ENCODE peak calls at places on chromosomes 13 and 19, in four cellular contexts. B, Z, S and M are unnamed samples.

GRCh38 chr19:33558846-33559245 is 37.3 kb upstream of the PEPD start:
- DNase-seq in B (no peak), Z (no peak), S (no peak), M (no peak)

GRCh38 chr19:28727133-28727834 is 485.7 kb downstream of the UQCRFS1 start:
- DNase-seq in B (no peak), Z (peak), S (no peak), M (no peak)

GRCh38 chr19:378706-379105 is 30.2 kb downstream of the C2CD4C start:
- DNase-seq in B (no peak), Z (no peak), S (no peak), M (no peak)

GRCh38 chr19:47714339-47714738 is 1.1 kb downstream of the EHD2 start:
- DNase-seq in B (no peak), Z (no peak), S (no peak), M (no peak)

GRCh38 chr13:80979035-80979641 is 638.2 kb upstream of the SPRY2 start:
- DNase-seq in B (peak), Z (peak), S (no peak), M (peak)

GRCh38 chr13:41231786-41232185 is 31.6 kb downstream of the MTRF1 start:
- DNase-seq in B (no peak), Z (no peak), S (no peak), M (no peak)

GRCh38 chr13:98289339-98289935 is 112.4 kb upstream of the RNF113B start:
- DNase-seq in B (no peak), Z (no peak), S (no peak), M (no peak)

GRCh38 chr13:79810671-79811070 is 329.7 kb downstream of the NDFIP2 start:
- DNase-seq in B (no peak), Z (peak), S (no peak), M (no peak)

GRCh38 chr19:18780631-18781030 is 10.5 kb downstream of the COMP start:
- DNase-seq in B (no peak), Z (no peak), S (no peak), M (no peak)

GRCh38 chr13:99307648-99308339 is 595 bp upstream of the GPR183 start:
- DNase-seq in B (peak), Z (peak), S (no peak), M (no peak)

GRCh38 chr13:41054212-41054877 is 7.0 kb upstream of the WBP4 start:
- DNase-seq in B (peak), Z (peak), S (no peak), M (no peak)

GRCh38 chr19:49895566-49896297 is 955 bp downstream of the IL4I1 start:
- DNase-seq in B (no peak), Z (no peak), S (no peak), M (no peak)

GRCh38 chr13:113815151-113816058 is 48.5 kb downstream of the GAS6 start:
- DNase-seq in B (peak), Z (no peak), S (no peak), M (no peak)

GRCh38 chr13:28337196-28338045 is 157.5 kb downstream of the FLT1 start:
- DNase-seq in B (no peak), Z (peak), S (no peak), M (no peak)

GRCh38 chr19:54196514-54196913 is 4.1 kb upstream of the RPS9 start:
- DNase-seq in B (no peak), Z (no peak), S (no peak), M (no peak)

GRCh38 chr19:12784871-12785430 is 6.3 kb upstream of the JUNB start:
- DNase-seq in B (peak), Z (no peak), S (no peak), M (no peak)

GRCh38 chr19:1251233-1251502 is 2.8 kb downstream of the MIDN start:
- DNase-seq in B (no peak), Z (no peak), S (no peak), M (peak)

GRCh38 chr13:82010780-82011179 is 1669.9 kb upstream of the SPRY2 start:
- DNase-seq in B (no peak), Z (no peak), S (no peak), M (no peak)

GRCh38 chr19:55620951-55621672 is 3.3 kb downstream of the ZNF784 start:
- DNase-seq in B (no peak), Z (no peak), S (no peak), M (no peak)

GRCh38 chr19:38061294-38061693 is 154.3 kb downstream of the SIPA1L3 start:
- DNase-seq in B (no peak), Z (peak), S (no peak), M (no peak)

GRCh38 chr13:98544105-98544710 is 32.7 kb downstream of the STK24 start:
- DNase-seq in B (no peak), Z (no peak), S (no peak), M (no peak)

GRCh38 chr13:104831823-104832222 is 1703.6 kb downstream of the EFNB2 start:
- DNase-seq in B (no peak), Z (no peak), S (no peak), M (no peak)

GRCh38 chr19:12484371-12485322 is at the start of gene ZNF709:
- DNase-seq in B (peak), Z (peak), S (peak), M (peak)

GRCh38 chr19:39407644-39408391 is 1.2 kb downstream of the ZFP36 start:
- DNase-seq in B (no peak), Z (no peak), S (peak), M (peak)

GRCh38 chr13:108087813-108088212 is 127.5 kb downstream of the LIG4 start:
- DNase-seq in B (no peak), Z (no peak), S (no peak), M (no peak)

GRCh38 chr13:112873851-112874750 is 94.9 kb upstream of the MCF2L start:
- DNase-seq in B (peak), Z (peak), S (peak), M (peak)

GRCh38 chr19:43265664-43266025 is 3.7 kb downstream of the PSG9 start:
- DNase-seq in B (no peak), Z (no peak), S (no peak), M (no peak)

GRCh38 chr19:46271488-46272197 is 25.2 kb upstream of the HIF3A start:
- DNase-seq in B (no peak), Z (peak), S (no peak), M (peak)

GRCh38 chr19:40130013-40130412 is 39.3 kb upstream of the ZNF780A start:
- DNase-seq in B (no peak), Z (no peak), S (no peak), M (no peak)

GRCh38 chr19:16068696-16069259 is 7.5 kb upstream of the TPM4 start:
- DNase-seq in B (no peak), Z (no peak), S (no peak), M (no peak)

GRCh38 chr19:37855098-37855497 is 51.3 kb downstream of the WDR87 start:
- DNase-seq in B (no peak), Z (peak), S (peak), M (no peak)